ENCODE peak calls at places on chromosome 18, in four cellular contexts. S, L, V and Y are unnamed samples.
A peak's percentile ranks its signal among the peaks of the same experiment; 100 is the strongest.

GRCh38 chr18:51251625-51252024 is 54.1 kb upstream of the MEX3C start:
- DNase-seq in S (no peak), L (no peak), V (peak; percentile 71), Y (no peak)

GRCh38 chr18:69968073-69968472 is 20.4 kb upstream of the CD226 start:
- DNase-seq in S (no peak), L (no peak), V (no peak), Y (no peak)

GRCh38 chr18:57621252-57621607 is 406 bp downstream of the NARS1 start:
- DNase-seq in S (peak; percentile 45), L (no peak), V (no peak), Y (peak; percentile 29)

GRCh38 chr18:48490641-48491040 is 48.2 kb upstream of the CTIF start:
- DNase-seq in S (no peak), L (no peak), V (no peak), Y (no peak)

GRCh38 chr18:44927127-44927849 is 246.6 kb downstream of the SETBP1 start:
- DNase-seq in S (no peak), L (peak; percentile 44), V (no peak), Y (no peak)

GRCh38 chr18:50982086-50982801 is 14.4 kb downstream of the ELAC1 start:
- DNase-seq in S (no peak), L (no peak), V (no peak), Y (no peak)

GRCh38 chr18:52888014-52888413 is 548.0 kb downstream of the DCC start:
- DNase-seq in S (peak; percentile 28), L (no peak), V (no peak), Y (no peak)

GRCh38 chr18:74268933-74269620 is 22.7 kb downstream of the CYB5A start:
- DNase-seq in S (no peak), L (no peak), V (no peak), Y (no peak)

GRCh38 chr18:79399275-79400081 is 3.7 kb downstream of the NFATC1 start:
- DNase-seq in S (no peak), L (no peak), V (peak; percentile 34), Y (peak; percentile 19)

GRCh38 chr18:33201509-33201926 is 239.0 kb downstream of the CCDC178 start:
- DNase-seq in S (peak; percentile 53), L (peak; percentile 53), V (peak; percentile 2), Y (no peak)

GRCh38 chr18:2654828-2655152 is 736 bp upstream of the SMCHD1 start:
- DNase-seq in S (peak; percentile 51), L (no peak), V (no peak), Y (no peak)

GRCh38 chr18:9148239-9148552 is 11.6 kb downstream of the ANKRD12 start:
- DNase-seq in S (no peak), L (no peak), V (no peak), Y (no peak)

GRCh38 chr18:36518839-36519238 is 221.3 kb downstream of the FHOD3 start:
- DNase-seq in S (no peak), L (peak; percentile 43), V (no peak), Y (no peak)

GRCh38 chr18:49976810-49977209 is 163.5 kb upstream of the ACAA2 start:
- DNase-seq in S (no peak), L (no peak), V (no peak), Y (no peak)

GRCh38 chr18:63928331-63928730 is 20.6 kb downstream of the SERPINB10 start:
- DNase-seq in S (no peak), L (no peak), V (no peak), Y (no peak)

GRCh38 chr18:10736984-10737383 is 211.2 kb downstream of the NAPG start:
- DNase-seq in S (peak; percentile 54), L (no peak), V (no peak), Y (no peak)

GRCh38 chr18:48944634-48945033 is 6.1 kb downstream of the SMAD7 start:
- DNase-seq in S (no peak), L (no peak), V (no peak), Y (no peak)

GRCh38 chr18:55400590-55401274 is 187.3 kb downstream of the TCF4 start:
- DNase-seq in S (no peak), L (no peak), V (no peak), Y (no peak)

GRCh38 chr18:55243852-55244251 is 284.6 kb upstream of the CCDC68 start:
- DNase-seq in S (no peak), L (no peak), V (no peak), Y (no peak)

GRCh38 chr18:5073026-5073944 is 123.8 kb downstream of the AKAIN1 start:
- DNase-seq in S (peak; percentile 33), L (peak; percentile 53), V (peak; percentile 44), Y (no peak)

GRCh38 chr18:7770903-7771302 is 203.8 kb downstream of the PTPRM start:
- DNase-seq in S (no peak), L (no peak), V (no peak), Y (no peak)

GRCh38 chr18:4557502-4557901 is 102.4 kb upstream of the DLGAP1 start:
- DNase-seq in S (no peak), L (no peak), V (no peak), Y (no peak)

GRCh38 chr18:33841221-33841967 is 263.4 kb downstream of the ASXL3 start:
- DNase-seq in S (no peak), L (no peak), V (peak; percentile 39), Y (no peak)

GRCh38 chr18:3069671-3070433 is 56.9 kb upstream of the LPIN2 start:
- DNase-seq in S (no peak), L (no peak), V (no peak), Y (no peak)

GRCh38 chr18:9792565-9793226 is 84.6 kb downstream of the RAB31 start:
- DNase-seq in S (peak; percentile 66), L (no peak), V (peak; percentile 40), Y (no peak)

GRCh38 chr18:34965511-34965910 is 75.7 kb upstream of the MAPRE2 start:
- DNase-seq in S (no peak), L (no peak), V (no peak), Y (no peak)

GRCh38 chr18:13134551-13135401 is 83.8 kb upstream of the LDLRAD4 start:
- DNase-seq in S (no peak), L (no peak), V (no peak), Y (no peak)

GRCh38 chr18:34767601-34768027 is 57.5 kb downstream of the DTNA start:
- DNase-seq in S (no peak), L (peak; percentile 92), V (peak; percentile 69), Y (no peak)